ENCODE peak calls at places on chromosomes 5 and 9, in eight cellular contexts. N is HAP-1; G is mesendoderm; D is glomerular endothelial cell; K is activated naive CD8-positive, alpha-beta T cell treated with anti-CD3 and anti-CD28 coated beads, Interleukin-2, amount 50 U/mL, for 24 hours; F is GM03348; J is cardiac muscle cell; A is psoas muscle. X is an unnamed sample.

GRCh38 chr9:97405551-97405950 is 6.3 kb upstream of the TDRD7 start:
- DNase-seq in D (no peak), F (no peak), J (no peak), G (no peak), K (no peak), N (no peak), A (no peak), X (no peak)

GRCh38 chr5:116746668-116747067 is 172.0 kb upstream of the SEMA6A start:
- DNase-seq in D (no peak), G (no peak), F (no peak), N (no peak), A (no peak), K (no peak), J (no peak), X (no peak)

GRCh38 chr5:142900926-142901325 is 130.7 kb downstream of the ARHGAP26 start:
- DNase-seq in J (no peak), N (no peak), D (no peak), K (no peak), A (no peak), F (peak), G (no peak), X (no peak)

GRCh38 chr9:109478665-109479380 is 19.3 kb downstream of the PTPN3 start:
- DNase-seq in F (no peak), G (no peak), N (no peak), J (no peak), D (no peak), K (no peak), A (no peak), X (no peak)

GRCh38 chr5:143133721-143134120 is 269.8 kb downstream of the NR3C1 start:
- DNase-seq in N (no peak), G (no peak), J (no peak), D (no peak), K (no peak), A (peak), F (no peak), X (no peak)

GRCh38 chr5:146520731-146521130 is 4.7 kb upstream of the GPR151 start:
- DNase-seq in K (no peak), G (peak), F (no peak), A (no peak), N (no peak), J (no peak), D (no peak), X (no peak)

GRCh38 chr9:38342096-38342495 is 50.4 kb upstream of the ALDH1B1 start:
- DNase-seq in A (no peak), N (no peak), K (no peak), J (no peak), G (no peak), D (no peak), F (no peak), X (no peak)

GRCh38 chr5:138385660-138386059 is 33.2 kb downstream of the KDM3B start:
- DNase-seq in D (no peak), K (no peak), J (no peak), F (no peak), G (no peak), N (no peak), A (no peak), X (no peak)

GRCh38 chr5:142960309-142960696 is 190.1 kb downstream of the ARHGAP26 start:
- DNase-seq in F (peak), G (no peak), D (no peak), J (no peak), N (no peak), A (no peak), K (no peak), X (no peak)

GRCh38 chr9:100277166-100277979 is 75.4 kb downstream of the TEX10 start:
- DNase-seq in G (no peak), F (peak), N (peak), A (no peak), J (no peak), K (no peak), D (no peak), X (no peak)

GRCh38 chr5:62371409-62371808 is 32.3 kb downstream of the DIMT1 start:
- DNase-seq in A (no peak), K (no peak), J (no peak), G (no peak), D (no peak), F (no peak), N (no peak), X (no peak)

GRCh38 chr5:17222679-17223078 is 5.2 kb downstream of the BASP1 start:
- DNase-seq in G (no peak), F (peak), K (no peak), D (no peak), J (peak), N (no peak), A (no peak), X (no peak)

GRCh38 chr5:158519433-158520025 is 580.2 kb downstream of the EBF1 start:
- DNase-seq in K (no peak), D (no peak), J (no peak), N (no peak), G (no peak), F (no peak), A (no peak), X (no peak)

GRCh38 chr9:137640862-137641261 is 22.1 kb downstream of the EHMT1 start:
- DNase-seq in J (no peak), A (no peak), G (no peak), N (no peak), F (no peak), D (no peak), K (no peak), X (no peak)

GRCh38 chr9:92185681-92186080 is 70.5 kb upstream of the SPTLC1 start:
- DNase-seq in F (no peak), J (no peak), N (no peak), A (no peak), D (no peak), G (no peak), K (no peak), X (no peak)

GRCh38 chr5:119435436-119436132 is 16.7 kb upstream of the HSD17B4 start:
- DNase-seq in D (no peak), A (peak), N (peak), J (peak), F (peak), G (peak), K (peak), X (peak)

GRCh38 chr5:103120607-103121200 is 603 bp downstream of the PPIP5K2 start:
- DNase-seq in A (no peak), D (no peak), K (peak), G (peak), N (peak), J (peak), F (peak), X (no peak)

GRCh38 chr5:93079046-93079445 is 502.0 kb downstream of the NR2F1-AS1 start:
- DNase-seq in D (no peak), J (no peak), G (no peak), A (no peak), F (no peak), N (no peak), K (no peak), X (no peak)

GRCh38 chr5:73115399-73116051 is 4.8 kb upstream of the TMEM171 start:
- DNase-seq in D (no peak), K (no peak), F (peak), A (no peak), J (no peak), G (no peak), N (no peak), X (no peak)

GRCh38 chr5:159909126-159909525 is 7.2 kb upstream of the ADRA1B start:
- DNase-seq in J (no peak), G (peak), K (no peak), F (no peak), N (no peak), A (no peak), D (no peak), X (no peak)

GRCh38 chr9:87792831-87793288 is 66.9 kb downstream of the CTSL start:
- DNase-seq in K (peak), D (peak), J (no peak), G (peak), F (peak), A (peak), N (no peak), X (peak)

X was measured in left lung.